ENCODE peak calls at places on chromosome 14, in four cellular contexts. X is body of pancreas, Q is H9, V is psoas muscle. D is an unnamed sample.
A peak's percentile ranks its signal among the peaks of the same experiment; 100 is the strongest.

GRCh38 chr14:43285575-43285974 is 1221.5 kb downstream of the FSCB start:
- DNase-seq in X (no peak), Q (no peak), V (no peak), D (no peak)

GRCh38 chr14:92439551-92440344 is 73.8 kb upstream of the RIN3 start:
- DNase-seq in X (no peak), Q (no peak), V (no peak), D (no peak)

GRCh38 chr14:22898302-22898894 is 15.4 kb downstream of the REM2 start:
- DNase-seq in X (no peak), Q (no peak), V (no peak), D (no peak)

GRCh38 chr14:46325157-46325556 is 326.4 kb downstream of the RPL10L start:
- DNase-seq in X (no peak), Q (no peak), V (no peak), D (no peak)

GRCh38 chr14:30240002-30240401 is 312.4 kb upstream of the PRKD1 start:
- DNase-seq in X (no peak), Q (no peak), V (no peak), D (no peak)

GRCh38 chr14:52360831-52361230 is 46.7 kb downstream of the PTGER2 start:
- DNase-seq in X (no peak), Q (no peak), V (no peak), D (no peak)

GRCh38 chr14:92564361-92565039 is 50.9 kb downstream of the RIN3 start:
- DNase-seq in X (no peak), Q (no peak), V (peak; percentile 34), D (no peak)

GRCh38 chr14:64159588-64159987 is 134.6 kb downstream of the ESR2 start:
- DNase-seq in X (no peak), Q (no peak), V (no peak), D (no peak)

GRCh38 chr14:78836777-78837176 is 666.6 kb downstream of the NRXN3 start:
- DNase-seq in X (peak; percentile 66), Q (peak; percentile 85), V (peak; percentile 12), D (no peak)

GRCh38 chr14:85076111-85076510 is 453.8 kb upstream of the FLRT2 start:
- DNase-seq in X (no peak), Q (no peak), V (no peak), D (no peak)

GRCh38 chr14:67722293-67722692 is 20.6 kb downstream of the RDH12 start:
- DNase-seq in X (peak; percentile 64), Q (peak; percentile 58), V (peak; percentile 55), D (no peak)

GRCh38 chr14:85165091-85165490 is 364.9 kb upstream of the FLRT2 start:
- DNase-seq in X (peak; percentile 7), Q (no peak), V (no peak), D (no peak)

GRCh38 chr14:59187802-59188460 is 536 bp upstream of the DAAM1 start:
- DNase-seq in X (peak; percentile 32), Q (no peak), V (peak; percentile 24), D (peak; percentile 67)

GRCh38 chr14:102945346-102946130 is 23.1 kb downstream of the AMN start:
- DNase-seq in X (no peak), Q (no peak), V (no peak), D (no peak)

GRCh38 chr14:99792551-99793212 is 531 bp upstream of the EML1 start:
- DNase-seq in X (peak; percentile 36), Q (no peak), V (peak; percentile 44), D (no peak)

GRCh38 chr14:75518625-75519024 is 3.6 kb upstream of the BATF start:
- DNase-seq in X (no peak), Q (peak; percentile 71), V (no peak), D (no peak)

GRCh38 chr14:60488175-60488574 is 2.3 kb upstream of the C14orf39 start:
- DNase-seq in X (no peak), Q (no peak), V (no peak), D (no peak)
- TF ChIP-seq CTCF in X (peak; percentile 6), Q (peak; percentile 56), V (no peak), D (no peak)

DNA sequence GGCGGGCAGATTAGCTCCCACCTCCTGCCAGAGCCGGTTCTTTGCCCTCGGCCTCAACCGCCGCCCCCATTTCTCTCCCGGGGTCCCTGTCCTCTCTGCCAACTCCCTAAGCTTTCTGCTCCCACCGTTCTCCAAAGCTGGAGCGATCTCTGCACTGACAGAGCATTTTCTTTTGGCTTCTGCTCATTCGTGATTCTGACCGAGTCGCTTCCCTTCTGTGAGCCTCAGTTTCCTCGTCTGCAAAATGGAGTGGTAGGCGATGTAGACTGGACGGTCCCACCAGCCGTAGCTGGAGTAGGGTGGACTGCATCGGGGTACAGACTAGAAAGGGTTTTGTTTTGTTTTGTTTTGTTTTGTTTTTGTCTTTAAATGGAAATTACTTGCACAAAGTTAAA is 2.4 kb downstream of the VSX2 start:
- DNase-seq in X (no peak), Q (no peak), V (no peak), D (no peak)
- H3K27me3 ChIP-seq in X (no peaks in the 10 kb centered on the region), Q (peaks cover 66% of the 10 kb centered on the region), V (peaks cover 89% of the 10 kb centered on the region), D (peaks cover 52% of the 10 kb centered on the region)

DNA sequence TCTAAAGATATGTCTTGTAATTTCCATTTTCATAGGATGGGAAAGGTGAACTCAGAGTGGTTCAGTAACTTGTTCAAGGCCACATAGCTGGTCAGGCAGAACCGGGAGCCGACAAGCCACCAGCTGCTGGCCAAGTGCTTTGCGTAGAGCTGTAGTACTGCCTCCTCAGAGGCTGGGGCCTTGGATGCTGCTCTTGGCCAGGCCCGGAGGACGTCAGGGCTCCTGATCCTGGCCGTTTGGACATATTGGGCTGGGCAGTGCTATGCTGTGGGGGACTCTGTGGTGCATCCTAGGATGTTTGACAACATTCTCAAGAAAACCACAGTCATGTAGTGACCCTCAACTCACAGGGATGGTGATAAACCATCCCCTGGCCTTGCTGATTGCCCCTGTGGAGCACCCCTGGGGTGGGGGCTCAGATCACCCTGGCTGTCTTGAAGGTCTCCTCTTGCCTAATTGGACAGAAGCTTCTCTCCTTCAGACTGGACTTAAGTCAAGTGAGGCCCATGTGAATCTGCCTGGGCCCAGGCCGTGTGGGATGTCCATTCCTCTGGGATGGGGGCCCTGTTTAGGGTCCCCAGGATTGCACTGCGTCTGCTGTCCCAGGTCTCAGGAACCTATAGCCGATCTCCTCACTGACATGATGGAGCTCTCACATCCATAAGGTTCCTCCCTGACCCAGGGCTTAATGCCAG is 20.4 kb downstream of the SERPINA1 start:
- DNase-seq in X (no peak), Q (no peak), V (no peak), D (no peak)
- TF ChIP-seq CTCF in X (no peak), Q (no peak), V (no peak), D (no peak)

GRCh38 chr14:101588286-101588975 is 27.1 kb downstream of the DIO3 start:
- DNase-seq in X (no peak), Q (no peak), V (no peak), D (no peak)
- H3K27me3 ChIP-seq in X (no peaks in the 10 kb centered on the region), Q (no peaks in the 10 kb centered on the region), V (peaks cover 24% of the 10 kb centered on the region), D (no peaks in the 10 kb centered on the region)

GRCh38 chr14:57293851-57294837 is 25.4 kb downstream of the AP5M1 start:
- DNase-seq in X (no peak), Q (no peak), V (no peak), D (no peak)
- TF ChIP-seq CTCF in X (no peak), Q (peak; percentile 65), V (peak; percentile 21), D (peak; percentile 47)

DNA sequence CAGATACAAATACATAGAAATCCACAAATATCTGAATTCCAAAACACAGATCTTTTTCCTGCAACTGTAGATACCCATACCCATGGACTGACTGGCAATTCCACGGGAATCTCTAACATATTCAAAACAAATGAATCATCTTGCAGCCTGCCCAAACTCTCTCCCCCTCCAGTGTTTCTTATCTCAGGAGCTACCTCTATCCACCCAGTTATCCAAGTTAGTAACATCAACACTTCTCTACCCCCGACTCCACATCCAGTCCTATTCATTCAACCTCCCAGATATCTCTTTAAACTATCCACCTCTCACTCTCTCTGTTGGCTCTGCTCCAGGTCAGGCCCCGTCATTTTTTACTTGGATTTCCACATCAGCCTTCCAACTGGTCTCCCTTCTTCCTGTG is 6.7 kb upstream of the KCNH5 start:
- DNase-seq in X (no peak), Q (no peak), V (no peak), D (no peak)
- H3K27me3 ChIP-seq in X (no peaks in the 10 kb centered on the region), Q (peaks cover 7% of the 10 kb centered on the region), V (peaks cover 20% of the 10 kb centered on the region), D (no peaks in the 10 kb centered on the region)

GRCh38 chr14:32913725-32914124 is 25.0 kb upstream of the NPAS3 start:
- DNase-seq in X (peak; percentile 20), Q (no peak), V (no peak), D (no peak)
- TF ChIP-seq CTCF in X (peak; percentile 46), Q (no peak), V (no peak), D (no peak)